ENCODE peak calls at places on chromosomes 11 and 22, in nine cellular contexts. One of them, this sample, is unnamed.

GRCh38 chr11:63909621-63910506 is 7.1 kb downstream of the RCOR2 start:
- DNase-seq in Peyer's patch: no peak
- DNase-seq in iris pigment epithelial cell: no peak
- DNase-seq in smooth muscle cell of the brain vasculature: no peak
- DNase-seq in cardiac muscle cell: no peak
- DNase-seq in right cardiac atrium: no peak
- DNase-seq in caudate nucleus: no peak
- DNase-seq in left cardiac atrium: no peak
- DNase-seq in dorsolateral prefrontal cortex: no peak
- DNase-seq in this sample: no peak

GRCh38 chr22:46129390-46130041 is 20.8 kb upstream of the PPARA start:
- DNase-seq in Peyer's patch: peak; percentile 68
- DNase-seq in iris pigment epithelial cell: no peak
- DNase-seq in smooth muscle cell of the brain vasculature: no peak
- DNase-seq in cardiac muscle cell: no peak
- DNase-seq in right cardiac atrium: peak; percentile 74
- DNase-seq in caudate nucleus: no peak
- DNase-seq in left cardiac atrium: peak; percentile 70
- DNase-seq in dorsolateral prefrontal cortex: no peak
- DNase-seq in this sample: peak; percentile 73

GRCh38 chr11:20363149-20363499 is 390 bp upstream of the HTATIP2 start:
- DNase-seq in Peyer's patch: no peak
- DNase-seq in iris pigment epithelial cell: no peak
- DNase-seq in smooth muscle cell of the brain vasculature: no peak
- DNase-seq in cardiac muscle cell: no peak
- DNase-seq in right cardiac atrium: no peak
- DNase-seq in caudate nucleus: no peak
- DNase-seq in left cardiac atrium: no peak
- DNase-seq in dorsolateral prefrontal cortex: no peak
- DNase-seq in this sample: no peak

GRCh38 chr11:96221244-96222070 is 121.5 kb downstream of the MAML2 start:
- DNase-seq in Peyer's patch: no peak
- DNase-seq in iris pigment epithelial cell: no peak
- DNase-seq in smooth muscle cell of the brain vasculature: no peak
- DNase-seq in cardiac muscle cell: no peak
- DNase-seq in right cardiac atrium: no peak
- DNase-seq in caudate nucleus: no peak
- DNase-seq in left cardiac atrium: no peak
- DNase-seq in dorsolateral prefrontal cortex: no peak
- DNase-seq in this sample: no peak

GRCh38 chr22:49658902-49659280 is 168.8 kb downstream of the BRD1 start:
- DNase-seq in Peyer's patch: no peak
- DNase-seq in iris pigment epithelial cell: no peak
- DNase-seq in smooth muscle cell of the brain vasculature: no peak
- DNase-seq in cardiac muscle cell: no peak
- DNase-seq in right cardiac atrium: no peak
- DNase-seq in caudate nucleus: no peak
- DNase-seq in left cardiac atrium: no peak
- DNase-seq in dorsolateral prefrontal cortex: no peak
- DNase-seq in this sample: no peak

GRCh38 chr11:14454861-14455632 is 44.6 kb downstream of the COPB1 start:
- DNase-seq in Peyer's patch: no peak
- DNase-seq in iris pigment epithelial cell: peak; percentile 26
- DNase-seq in smooth muscle cell of the brain vasculature: no peak
- DNase-seq in cardiac muscle cell: peak; percentile 53
- DNase-seq in right cardiac atrium: no peak
- DNase-seq in caudate nucleus: no peak
- DNase-seq in left cardiac atrium: no peak
- DNase-seq in dorsolateral prefrontal cortex: no peak
- DNase-seq in this sample: no peak

GRCh38 chr22:32413715-32414114 is 1.7 kb upstream of the RTCB start:
- DNase-seq in Peyer's patch: no peak
- DNase-seq in iris pigment epithelial cell: peak; percentile 39
- DNase-seq in smooth muscle cell of the brain vasculature: no peak
- DNase-seq in cardiac muscle cell: peak; percentile 34
- DNase-seq in right cardiac atrium: no peak
- DNase-seq in caudate nucleus: no peak
- DNase-seq in left cardiac atrium: no peak
- DNase-seq in dorsolateral prefrontal cortex: no peak
- DNase-seq in this sample: no peak

GRCh38 chr11:47376543-47377371 is 1.6 kb downstream of the SPI1 start:
- DNase-seq in Peyer's patch: peak; percentile 55
- DNase-seq in iris pigment epithelial cell: no peak
- DNase-seq in smooth muscle cell of the brain vasculature: no peak
- DNase-seq in cardiac muscle cell: peak; percentile 21
- DNase-seq in right cardiac atrium: peak; percentile 36
- DNase-seq in caudate nucleus: no peak
- DNase-seq in left cardiac atrium: peak; percentile 48
- DNase-seq in dorsolateral prefrontal cortex: no peak
- DNase-seq in this sample: no peak

GRCh38 chr22:32618461-32619140 is 144.0 kb downstream of the FBXO7 start:
- DNase-seq in Peyer's patch: no peak
- DNase-seq in iris pigment epithelial cell: no peak
- DNase-seq in smooth muscle cell of the brain vasculature: no peak
- DNase-seq in cardiac muscle cell: peak; percentile 40
- DNase-seq in right cardiac atrium: peak; percentile 63
- DNase-seq in caudate nucleus: no peak
- DNase-seq in left cardiac atrium: peak; percentile 45
- DNase-seq in dorsolateral prefrontal cortex: no peak
- DNase-seq in this sample: peak; percentile 65

GRCh38 chr22:22342697-22343602 is 98.4 kb downstream of the VPREB1 start:
- DNase-seq in Peyer's patch: peak; percentile 80
- DNase-seq in iris pigment epithelial cell: peak; percentile 9
- DNase-seq in smooth muscle cell of the brain vasculature: no peak
- DNase-seq in cardiac muscle cell: peak; percentile 25
- DNase-seq in right cardiac atrium: no peak
- DNase-seq in caudate nucleus: no peak
- DNase-seq in left cardiac atrium: peak; percentile 32
- DNase-seq in dorsolateral prefrontal cortex: no peak
- DNase-seq in this sample: no peak

GRCh38 chr11:15370774-15371173 is 256.1 kb downstream of the INSC start:
- DNase-seq in Peyer's patch: no peak
- DNase-seq in iris pigment epithelial cell: no peak
- DNase-seq in smooth muscle cell of the brain vasculature: no peak
- DNase-seq in cardiac muscle cell: no peak
- DNase-seq in right cardiac atrium: no peak
- DNase-seq in caudate nucleus: no peak
- DNase-seq in left cardiac atrium: no peak
- DNase-seq in dorsolateral prefrontal cortex: no peak
- DNase-seq in this sample: no peak

GRCh38 chr11:23336961-23337360 is 476.7 kb upstream of the CCDC179 start:
- DNase-seq in Peyer's patch: no peak
- DNase-seq in iris pigment epithelial cell: peak; percentile 82
- DNase-seq in smooth muscle cell of the brain vasculature: no peak
- DNase-seq in cardiac muscle cell: no peak
- DNase-seq in right cardiac atrium: no peak
- DNase-seq in caudate nucleus: no peak
- DNase-seq in left cardiac atrium: no peak
- DNase-seq in dorsolateral prefrontal cortex: no peak
- DNase-seq in this sample: no peak

GRCh38 chr22:49783036-49783746 is 44.5 kb downstream of the BRD1 start:
- DNase-seq in Peyer's patch: no peak
- DNase-seq in iris pigment epithelial cell: no peak
- DNase-seq in smooth muscle cell of the brain vasculature: no peak
- DNase-seq in cardiac muscle cell: no peak
- DNase-seq in right cardiac atrium: no peak
- DNase-seq in caudate nucleus: no peak
- DNase-seq in left cardiac atrium: no peak
- DNase-seq in dorsolateral prefrontal cortex: no peak
- DNase-seq in this sample: no peak

GRCh38 chr11:68454767-68455166 is 5.8 kb upstream of the PPP6R3 start:
- DNase-seq in Peyer's patch: no peak
- DNase-seq in iris pigment epithelial cell: no peak
- DNase-seq in smooth muscle cell of the brain vasculature: no peak
- DNase-seq in cardiac muscle cell: no peak
- DNase-seq in right cardiac atrium: no peak
- DNase-seq in caudate nucleus: no peak
- DNase-seq in left cardiac atrium: no peak
- DNase-seq in dorsolateral prefrontal cortex: peak; percentile 31
- DNase-seq in this sample: peak; percentile 14

This sample was measured in heart left ventricle.